ENCODE peak calls at places on chromosomes 2 and 18, in eight cellular contexts. E is endothelial cell, I is HCT116, X is cardiac muscle cell, B is WTC11, G is mesothelial cell of epicardium, Y is thyroid gland, K is AG04449. F is an unnamed sample.

GRCh38 chr2:239233576-239233975 is 167.2 kb downstream of the HDAC4 start:
- DNase-seq in G (no peak), K (no peak), B (no peak), I (no peak), Y (no peak), E (no peak), X (no peak), F (no peak)

GRCh38 chr2:70901235-70902066 is 34.2 kb upstream of the ATP6V1B1 start:
- DNase-seq in K (no peak), G (no peak), I (no peak), E (no peak), Y (no peak), B (peak), X (peak), F (peak)

GRCh38 chr2:68385232-68385906 is 20.3 kb downstream of the PLEK start:
- DNase-seq in Y (no peak), G (no peak), B (no peak), X (no peak), E (no peak), I (no peak), K (no peak), F (no peak)

GRCh38 chr2:33372940-33373553 is 103.4 kb upstream of the RASGRP3 start:
- DNase-seq in K (no peak), E (peak), B (no peak), X (peak), I (peak), G (no peak), Y (no peak), F (no peak)

GRCh38 chr2:182379235-182379634 is 47.6 kb downstream of the PDE1A start:
- DNase-seq in Y (peak), E (no peak), I (no peak), B (no peak), X (peak), G (no peak), K (no peak), F (no peak)

GRCh38 chr2:235406420-235406819 is 87.4 kb upstream of the AGAP1 start:
- DNase-seq in I (no peak), X (no peak), B (no peak), K (no peak), G (no peak), E (no peak), Y (peak), F (peak)

GRCh38 chr2:70089220-70089945 is 2.1 kb downstream of the PCBP1 start:
- DNase-seq in I (no peak), K (no peak), X (peak), G (no peak), E (peak), B (peak), Y (peak), F (no peak)

GRCh38 chr2:67255933-67256615 is 141.1 kb upstream of the ETAA1 start:
- DNase-seq in G (no peak), Y (no peak), E (no peak), K (peak), B (no peak), X (peak), I (no peak), F (no peak)

GRCh38 chr2:11263177-11263576 is 81.3 kb downstream of the ROCK2 start:
- DNase-seq in B (no peak), K (no peak), Y (no peak), E (no peak), X (no peak), G (no peak), I (no peak), F (no peak)

GRCh38 chr2:204110250-204111183 is 174.0 kb downstream of the ICOS start:
- DNase-seq in K (no peak), B (no peak), E (no peak), G (no peak), Y (no peak), X (peak), I (no peak), F (no peak)

GRCh38 chr18:75884728-75885127 is 457.2 kb upstream of the SMIM21 start:
- DNase-seq in I (no peak), Y (no peak), K (no peak), X (no peak), G (no peak), E (no peak), B (peak), F (no peak)

GRCh38 chr2:145356046-145356445 is 836.1 kb upstream of the ZEB2 start:
- DNase-seq in X (peak), B (no peak), Y (no peak), E (no peak), G (no peak), K (peak), I (no peak), F (no peak)

GRCh38 chr2:140696449-140696848 is 1434.4 kb downstream of the LRP1B start:
- DNase-seq in I (peak), G (no peak), E (no peak), X (no peak), B (peak), Y (no peak), K (no peak), F (no peak)
- TF ChIP-seq CTCF in I (peak), G (no peak), E (no peak), X (no peak), B (no peak), Y (no peak), K (no peak), F (no peak)

DNA sequence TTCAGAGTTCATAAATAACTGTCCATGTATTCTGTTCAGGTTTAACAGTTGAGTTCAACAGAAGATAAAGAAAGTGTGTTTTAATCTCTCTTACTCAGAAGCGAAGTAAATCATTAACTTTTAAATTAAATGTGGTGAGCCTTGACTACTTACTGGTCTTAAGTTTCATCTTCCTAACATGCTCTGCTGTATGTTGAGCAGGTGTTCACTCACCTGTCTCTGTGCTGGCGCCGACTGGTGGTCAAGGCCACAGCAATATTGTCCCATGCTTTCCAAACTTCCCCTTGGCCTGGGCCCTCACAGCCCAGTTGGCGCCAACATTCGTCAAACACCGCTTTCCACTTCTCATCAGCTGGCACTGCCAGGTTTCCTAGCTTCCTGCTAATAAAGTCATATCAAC is 17.0 kb upstream of the MPP4 start:
- DNase-seq in E (no peak), X (no peak), I (no peak), Y (no peak), K (no peak), G (no peak), B (no peak), F (no peak)
- TF ChIP-seq CTCF in E (no peak), X (no peak), I (no peak), Y (no peak), K (no peak), G (no peak), B (no peak), F (no peak)

GRCh38 chr18:9663377-9663776 is 44.7 kb upstream of the RAB31 start:
- DNase-seq in G (no peak), I (no peak), X (no peak), K (no peak), E (no peak), B (no peak), Y (no peak), F (peak)

GRCh38 chr18:9658111-9658641 is 43.8 kb upstream of the PPP4R1 start:
- DNase-seq in Y (no peak), I (peak), G (no peak), E (no peak), X (no peak), B (no peak), K (no peak), F (no peak)

GRCh38 chr18:9659499-9660387 is 45.4 kb upstream of the PPP4R1 start:
- DNase-seq in Y (no peak), X (no peak), B (no peak), E (no peak), G (no peak), I (no peak), K (no peak), F (no peak)

GRCh38 chr18:9665311-9665710 is 42.8 kb upstream of the RAB31 start:
- DNase-seq in X (no peak), B (no peak), I (no peak), E (no peak), Y (no peak), G (no peak), K (no peak), F (no peak)

GRCh38 chr18:9661564-9661963 is 46.5 kb upstream of the RAB31 start:
- DNase-seq in K (no peak), G (no peak), X (peak), B (no peak), E (no peak), I (no peak), Y (no peak), F (no peak)
- TF ChIP-seq CTCF in K (peak), G (no peak), X (peak), B (no peak), E (no peak), I (peak), Y (no peak), F (no peak)

DNA sequence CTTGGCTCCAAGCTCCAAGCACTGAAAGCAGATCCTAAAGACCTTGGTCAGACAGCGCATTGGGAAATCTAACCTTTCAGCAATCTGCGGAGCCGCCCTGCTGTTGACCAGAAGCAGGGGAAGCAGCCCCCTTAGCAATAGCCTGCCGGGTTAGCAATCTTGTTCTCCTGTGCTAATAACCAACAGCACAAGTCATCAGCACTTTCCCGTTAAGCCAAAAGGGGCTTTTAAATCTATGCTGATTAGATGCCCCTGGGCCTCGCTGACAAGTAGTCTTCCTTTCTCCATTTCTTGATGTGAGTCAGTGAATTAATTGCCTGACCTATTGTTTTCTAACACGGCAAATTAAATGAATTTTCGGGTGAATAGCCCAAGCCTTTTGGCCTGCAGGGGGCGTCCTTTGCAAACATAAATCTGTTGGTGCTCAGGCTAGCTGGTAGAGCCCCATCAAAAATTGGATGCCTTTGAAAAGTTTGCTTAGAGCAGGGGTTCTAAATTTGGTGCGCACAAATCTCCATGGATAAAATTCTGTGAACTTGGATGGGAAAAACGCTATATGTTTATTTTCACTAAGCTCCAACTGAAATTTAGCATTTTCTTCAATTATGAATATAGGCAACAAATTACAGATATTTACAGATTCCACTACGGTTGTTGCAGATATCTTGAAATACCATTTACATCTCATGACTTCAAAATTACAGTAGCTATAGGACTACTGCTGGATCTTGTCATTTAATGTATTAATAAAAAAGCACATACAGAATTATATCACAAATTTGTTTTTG is 24.7 kb downstream of the MAIP1 start:
- DNase-seq in E (peak), B (peak), G (peak), I (peak), Y (peak), X (peak), K (peak), F (peak)
- TF ChIP-seq CTCF in E (peak), B (peak), G (peak), I (peak), Y (peak), X (peak), K (peak), F (peak)

GRCh38 chr2:196404276-196404675 is 232.9 kb upstream of the STK17B start:
- DNase-seq in Y (no peak), X (no peak), I (no peak), E (no peak), K (no peak), B (no peak), G (no peak), F (no peak)
- TF ChIP-seq CTCF in Y (no peak), X (no peak), I (no peak), E (no peak), K (no peak), B (no peak), G (no peak), F (no peak)

DNA sequence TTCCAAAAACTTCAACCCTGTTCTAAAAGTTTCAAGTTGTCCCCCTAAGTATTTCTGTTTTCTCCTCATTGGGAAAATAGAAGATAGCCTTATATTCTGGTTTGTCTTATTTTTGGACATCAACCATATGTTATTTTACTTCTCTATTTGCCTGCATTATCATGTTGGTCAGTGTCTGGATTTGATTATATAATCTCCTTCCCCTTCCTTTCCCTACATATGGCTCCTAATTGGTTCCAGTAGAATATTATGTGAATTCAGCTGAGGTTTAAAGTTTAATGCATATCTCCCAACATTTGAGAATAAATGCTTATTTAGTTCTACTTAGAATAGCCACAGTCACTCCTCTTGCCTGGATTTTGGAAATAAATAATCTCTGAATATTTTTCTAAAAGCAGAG is 66.9 kb downstream of the OXER1 start:
- DNase-seq in K (no peak), B (no peak), G (no peak), I (no peak), X (no peak), E (no peak), Y (no peak), F (no peak)
- TF ChIP-seq CTCF in K (no peak), B (no peak), G (no peak), I (no peak), X (no peak), E (no peak), Y (no peak), F (no peak)

GRCh38 chr2:218826791-218827190 is 4.8 kb downstream of the PRKAG3 start:
- DNase-seq in B (no peak), X (no peak), K (no peak), I (no peak), E (no peak), G (no peak), Y (no peak), F (no peak)

GRCh38 chr2:218828477-218828778 is 3.2 kb downstream of the PRKAG3 start:
- DNase-seq in K (no peak), I (no peak), G (no peak), B (no peak), E (no peak), Y (no peak), X (no peak), F (no peak)

GRCh38 chr2:218829868-218830451 is 1.6 kb downstream of the PRKAG3 start:
- DNase-seq in G (no peak), K (no peak), X (no peak), Y (no peak), E (no peak), I (no peak), B (no peak), F (no peak)

GRCh38 chr2:218830526-218831306 is 887 bp downstream of the PRKAG3 start:
- DNase-seq in G (no peak), Y (no peak), B (no peak), E (no peak), X (no peak), I (no peak), K (no peak), F (no peak)

DNA sequence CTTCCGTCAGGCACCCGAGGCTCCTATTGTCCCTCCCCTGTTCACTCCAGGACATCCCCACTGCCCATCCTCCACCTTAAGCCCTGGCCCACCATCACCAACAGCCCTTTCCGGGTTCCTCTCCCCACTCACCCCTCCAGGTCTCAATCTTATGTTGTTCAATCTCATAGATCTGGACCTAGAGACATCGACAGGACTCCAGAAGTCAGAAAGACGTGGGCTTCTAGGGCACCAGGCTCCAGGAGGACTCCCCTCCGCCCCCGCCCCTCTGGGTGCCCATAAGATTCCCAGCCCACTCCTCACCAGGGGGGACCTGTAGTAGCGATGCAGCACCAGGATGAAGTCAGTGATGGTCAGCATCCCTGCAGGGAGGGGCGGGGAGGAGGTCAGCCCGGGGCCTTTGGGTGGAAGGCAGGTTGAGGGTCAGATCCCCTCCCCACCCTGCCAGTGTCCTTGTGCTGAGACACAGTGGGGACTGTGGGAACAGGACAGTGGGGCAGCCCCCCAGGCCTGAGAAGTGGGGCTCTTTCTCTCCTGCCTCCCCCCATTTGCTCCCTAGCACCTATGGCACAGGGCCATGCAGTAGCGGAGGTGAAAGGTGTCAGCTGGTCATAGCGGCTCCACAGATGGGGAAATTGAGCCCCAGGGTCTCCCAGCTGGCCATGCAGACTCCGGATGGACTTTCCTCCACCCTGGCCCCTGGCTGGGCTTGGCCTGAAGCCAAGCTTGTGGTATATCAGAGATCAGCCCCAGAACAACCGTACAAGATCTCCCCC is 3.7 kb downstream of the PRKAG3 start:
- DNase-seq in B (no peak), Y (no peak), G (no peak), I (no peak), K (no peak), E (no peak), X (no peak), F (no peak)
- TF ChIP-seq CTCF in B (no peak), Y (no peak), G (no peak), I (no peak), K (no peak), E (no peak), X (no peak), F (no peak)

GRCh38 chr2:97889156-97889555 is 106.6 kb downstream of the TMEM131 start:
- DNase-seq in Y (no peak), K (no peak), E (no peak), X (no peak), I (no peak), B (no peak), G (no peak), F (no peak)
- TF ChIP-seq CTCF in Y (no peak), K (no peak), E (no peak), X (no peak), I (no peak), B (no peak), G (no peak), F (no peak)

GRCh38 chr2:207528980-207529329 is 807 bp upstream of the CREB1 start:
- DNase-seq in Y (peak), E (peak), K (no peak), B (no peak), I (no peak), X (peak), G (no peak), F (no peak)
- TF ChIP-seq CTCF in Y (no peak), E (no peak), K (peak), B (no peak), I (peak), X (peak), G (no peak), F (no peak)